ENCODE peak calls at places on chromosomes 7 and 10, in nine cellular contexts. J, V, Y, N, A, L, U, Q and R are unnamed samples. For H3K36me3 and H3K9me3, the result is how much of the 10 kb centered on the place peaks cover.

GRCh38 chr10:49518566-49518965 is 20.4 kb downstream of the ERCC6 start:
- DNase-seq in J (no peak), V (no peak), Y (no peak), N (no peak), A (no peak), L (no peak), U (no peak), Q (no peak), R (no peak)

GRCh38 chr10:88991900-88992237 is 1.3 kb downstream of the FAS start:
- DNase-seq in J (no peak), V (no peak), Y (no peak), N (no peak), A (no peak), L (no peak), U (no peak), Q (no peak), R (no peak)

GRCh38 chr7:1055491-1056005 is 11.2 kb downstream of the GPR146 start:
- DNase-seq in J (no peak), V (no peak), Y (no peak), N (no peak), A (no peak), L (no peak), U (no peak), Q (no peak), R (no peak)

GRCh38 chr10:69653561-69653960 is 23.5 kb downstream of the FAM241B start:
- DNase-seq in J (no peak), V (no peak), Y (no peak), N (no peak), A (peak), L (no peak), U (no peak), Q (no peak), R (no peak)

GRCh38 chr10:133309720-133310398 is 1.1 kb downstream of the ZNF511 start:
- DNase-seq in J (peak), V (peak), Y (no peak), N (no peak), A (peak), L (no peak), U (peak), Q (no peak), R (no peak)

GRCh38 chr10:712575-712974 is 23.1 kb upstream of the DIP2C start:
- DNase-seq in J (no peak), V (no peak), Y (no peak), N (no peak), A (no peak), L (no peak), U (no peak), Q (peak), R (no peak)

GRCh38 chr10:114801411-114801813 is 20.2 kb upstream of the FHIP2A start:
- DNase-seq in J (no peak), V (no peak), Y (peak), N (no peak), A (no peak), L (no peak), U (no peak), Q (no peak), R (no peak)

GRCh38 chr7:72163266-72163665 is 248.9 kb downstream of the CALN1 start:
- DNase-seq in J (no peak), V (no peak), Y (no peak), N (no peak), A (no peak), L (no peak), U (no peak), Q (no peak), R (no peak)

GRCh38 chr10:108439397-108439796 is 1274.9 kb upstream of the SORCS1 start:
- DNase-seq in J (no peak), V (no peak), Y (no peak), N (no peak), A (no peak), L (no peak), U (no peak), Q (peak), R (no peak)

GRCh38 chr7:40194743-40195142 is 59.9 kb downstream of the SUGCT start:
- DNase-seq in J (no peak), V (no peak), Y (no peak), N (no peak), A (no peak), L (no peak), U (no peak), Q (peak), R (no peak)

GRCh38 chr7:27647052-27647451 is 15.6 kb downstream of the HIBADH start:
- DNase-seq in J (no peak), V (no peak), Y (no peak), N (no peak), A (no peak), L (peak), U (no peak), Q (peak), R (peak)

GRCh38 chr10:88117227-88117626 is 253.8 kb downstream of the PTEN start:
- DNase-seq in J (no peak), V (no peak), Y (no peak), N (no peak), A (no peak), L (no peak), U (no peak), Q (no peak), R (no peak)

GRCh38 chr10:60883187-60883586 is 60.8 kb downstream of the RHOBTB1 start:
- DNase-seq in J (no peak), V (no peak), Y (peak), N (no peak), A (no peak), L (peak), U (peak), Q (peak), R (no peak)

GRCh38 chr7:137241655-137242054 is 101.9 kb downstream of the PTN start:
- DNase-seq in J (no peak), V (no peak), Y (no peak), N (no peak), A (no peak), L (no peak), U (no peak), Q (no peak), R (no peak)

GRCh38 chr7:148918058-148918596 is 34.0 kb upstream of the EZH2 start:
- DNase-seq in J (no peak), V (no peak), Y (no peak), N (no peak), A (no peak), L (no peak), U (no peak), Q (no peak), R (no peak)

GRCh38 chr10:112981553-112981952 is 31.5 kb downstream of the TCF7L2 start:
- DNase-seq in J (no peak), V (no peak), Y (peak), N (no peak), A (no peak), L (no peak), U (no peak), Q (no peak), R (no peak)

GRCh38 chr7:947391-948210 is 6.9 kb downstream of the ADAP1 start:
- DNase-seq in J (no peak), V (peak), Y (no peak), N (no peak), A (peak), L (no peak), U (no peak), Q (no peak), R (no peak)

GRCh38 chr10:132593900-132594876 is 56.6 kb downstream of the INPP5A start:
- DNase-seq in J (no peak), V (peak), Y (no peak), N (no peak), A (no peak), L (no peak), U (peak), Q (no peak), R (no peak)

GRCh38 chr10:76074659-76075058 is 643.2 kb downstream of the LRMDA start:
- DNase-seq in J (no peak), V (no peak), Y (no peak), N (no peak), A (no peak), L (no peak), U (no peak), Q (no peak), R (no peak)

GRCh38 chr10:22672594-22673392 is 41.6 kb downstream of the PIP4K2A start:
- DNase-seq in J (no peak), V (no peak), Y (no peak), N (no peak), A (no peak), L (no peak), U (no peak), Q (no peak), R (no peak)

GRCh38 chr7:151844828-151845200 is 32.1 kb downstream of the PRKAG2 start:
- DNase-seq in J (no peak), V (peak), Y (no peak), N (no peak), A (peak), L (no peak), U (no peak), Q (no peak), R (no peak)

GRCh38 chr7:52482076-52482475 is 553.4 kb upstream of the POM121L12 start:
- DNase-seq in J (no peak), V (no peak), Y (no peak), N (no peak), A (no peak), L (no peak), U (no peak), Q (no peak), R (no peak)

GRCh38 chr7:925601-926000 is 28.9 kb downstream of the ADAP1 start:
- DNase-seq in J (no peak), V (peak), Y (peak), N (no peak), A (peak), L (no peak), U (peak), Q (no peak), R (no peak)

DNA sequence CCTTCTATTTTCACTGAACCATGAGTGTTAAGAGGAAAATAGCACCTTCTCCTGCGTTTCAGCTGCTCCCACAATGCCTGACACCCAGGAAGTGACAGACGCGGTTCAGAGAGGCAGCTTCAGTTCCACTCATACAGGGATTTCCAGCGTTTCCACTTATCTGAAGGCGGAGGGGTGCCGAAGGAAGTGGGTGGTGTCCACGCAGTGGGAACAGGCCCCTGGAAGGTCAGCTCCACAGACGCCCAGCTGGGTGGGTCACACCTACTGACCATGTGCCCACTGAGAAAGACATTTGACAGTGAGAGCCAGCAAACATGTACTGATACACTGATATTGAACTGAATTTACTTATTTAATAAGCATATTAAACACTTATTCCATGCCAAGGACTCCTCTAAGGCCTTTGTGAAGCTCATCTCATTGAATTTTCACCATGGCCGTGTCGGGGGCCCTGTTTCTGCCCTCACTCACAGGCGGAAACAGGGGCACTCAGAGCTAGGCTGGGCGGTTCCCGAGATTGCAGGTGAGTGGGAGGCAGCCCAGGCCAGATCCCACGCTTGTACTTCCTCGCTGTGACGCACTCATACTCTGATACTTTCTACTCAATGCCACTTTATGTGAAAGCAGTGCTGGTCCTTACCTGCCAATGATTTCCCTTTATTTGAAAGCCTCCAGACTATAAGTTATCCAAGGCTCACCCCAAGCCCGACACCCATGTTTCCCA is 96.8 kb downstream of the TCERG1L start:
- DNase-seq in J (no peak), V (peak), Y (no peak), N (no peak), A (peak), L (no peak), U (no peak), Q (no peak), R (no peak)
- H3K4me3 ChIP-seq in J (no peak), V (no peak), Y (no peak), N (no peak), A (no peak), L (no peak), U (no peak), Q (no peak), R (no peak)

DNA sequence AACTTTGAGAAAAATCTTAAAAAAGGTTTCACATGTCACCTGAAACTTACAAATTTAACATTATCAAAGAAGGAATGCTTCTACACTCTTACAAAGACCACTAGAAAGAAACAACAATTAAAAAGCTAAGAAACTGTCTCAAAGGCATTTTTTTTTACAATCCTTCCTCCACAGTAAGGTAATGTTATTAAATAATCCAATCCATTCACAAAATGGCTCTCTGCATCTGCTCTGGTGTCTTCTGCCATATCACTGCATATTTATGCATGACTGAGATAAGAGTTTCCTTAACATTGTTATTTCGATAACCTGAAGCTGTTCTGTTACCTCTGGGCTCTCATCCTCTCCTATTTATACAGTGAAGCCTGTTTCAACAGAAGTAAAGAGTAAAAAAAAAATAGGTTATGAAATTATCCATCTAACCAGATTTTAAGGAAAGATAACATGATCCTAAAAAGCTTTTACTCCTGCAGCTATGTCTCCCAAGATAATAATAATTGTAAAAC is 8.5 kb downstream of the HNRNPA2B1 start:
- DNase-seq in J (no peak), V (no peak), Y (no peak), N (no peak), A (no peak), L (no peak), U (no peak), Q (no peak), R (no peak)
- H3K36me3 ChIP-seq in J (half or more), V (half or more), Y (half or more), N (half or more), A (half or more), L (half or more), U (half or more), Q (half or more), R (half or more)

GRCh38 chr7:158351051-158351450 is 236.6 kb downstream of the PTPRN2 start:
- DNase-seq in J (no peak), V (peak), Y (no peak), N (no peak), A (peak), L (no peak), U (no peak), Q (no peak), R (peak)
- H3K9me3 ChIP-seq in J (under half), V (under half), Y (under half), N (under half), A (under half), L (under half), U (under half), Q (under half), R (under half)

GRCh38 chr7:141698247-141699015 is 3.5 kb downstream of the DENND11 start:
- DNase-seq in J (no peak), V (no peak), Y (no peak), N (no peak), A (no peak), L (no peak), U (no peak), Q (no peak), R (no peak)
- H3K4me3 ChIP-seq in J (no peak), V (no peak), Y (no peak), N (no peak), A (no peak), L (no peak), U (no peak), Q (no peak), R (no peak)

GRCh38 chr7:100467638-100468373 is 3.7 kb upstream of the SPACDR start:
- DNase-seq in J (no peak), V (no peak), Y (no peak), N (no peak), A (peak), L (no peak), U (no peak), Q (no peak), R (no peak)

GRCh38 chr7:100469227-100470044 is 5.4 kb upstream of the SPACDR start:
- DNase-seq in J (peak), V (peak), Y (peak), N (peak), A (peak), L (no peak), U (peak), Q (peak), R (peak)

GRCh38 chr7:100472854-100473499 is 6.0 kb downstream of the TSC22D4 start:
- DNase-seq in J (peak), V (no peak), Y (no peak), N (no peak), A (peak), L (no peak), U (no peak), Q (peak), R (no peak)

GRCh38 chr7:100472121-100472851 is 6.7 kb downstream of the TSC22D4 start:
- DNase-seq in J (no peak), V (no peak), Y (no peak), N (no peak), A (peak), L (no peak), U (no peak), Q (no peak), R (no peak)

DNA sequence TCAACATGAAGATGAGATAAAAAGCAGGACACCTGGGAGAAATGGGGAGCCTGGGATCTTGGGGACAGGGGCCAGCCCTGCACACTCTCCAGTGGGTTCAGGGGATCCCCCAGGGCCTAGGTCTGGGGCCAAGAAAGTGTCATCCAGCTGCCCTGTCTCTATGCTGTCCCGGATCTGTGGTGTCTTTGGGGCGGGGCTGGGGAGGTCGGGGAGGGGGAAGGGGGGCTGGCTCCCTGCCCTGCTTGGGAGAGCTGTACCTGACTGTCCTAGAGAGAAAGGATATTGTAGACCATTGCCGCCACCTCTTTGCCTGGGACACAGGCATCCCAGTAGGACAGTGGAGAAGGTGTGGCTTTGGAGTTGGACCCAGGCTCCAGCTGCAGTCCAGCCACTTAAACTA is 7.0 kb upstream of the SPACDR start:
- DNase-seq in J (no peak), V (no peak), Y (no peak), N (no peak), A (no peak), L (no peak), U (no peak), Q (no peak), R (no peak)
- H3K36me3 ChIP-seq in J (under half), V (half or more), Y (half or more), N (under half), A (under half), L (under half), U (under half), Q (under half), R (half or more)

GRCh38 chr7:159097661-159098423 is 46.8 kb downstream of the VIPR2 start:
- DNase-seq in J (no peak), V (peak), Y (no peak), N (no peak), A (peak), L (no peak), U (no peak), Q (no peak), R (no peak)

GRCh38 chr7:159098795-159099194 is 45.9 kb downstream of the VIPR2 start:
- DNase-seq in J (no peak), V (peak), Y (no peak), N (no peak), A (peak), L (no peak), U (no peak), Q (no peak), R (no peak)

GRCh38 chr7:159099217-159099655 is 45.4 kb downstream of the VIPR2 start:
- DNase-seq in J (no peak), V (peak), Y (no peak), N (no peak), A (no peak), L (no peak), U (no peak), Q (no peak), R (no peak)

GRCh38 chr7:159098424-159098786 is 46.3 kb downstream of the VIPR2 start:
- DNase-seq in J (no peak), V (peak), Y (no peak), N (no peak), A (peak), L (no peak), U (no peak), Q (no peak), R (no peak)

GRCh38 chr7:159099711-159100231 is 44.9 kb downstream of the VIPR2 start:
- DNase-seq in J (no peak), V (peak), Y (no peak), N (no peak), A (peak), L (no peak), U (no peak), Q (no peak), R (no peak)
- H3K9me3 ChIP-seq in J (under half), V (under half), Y (under half), N (under half), A (under half), L (under half), U (under half), Q (under half), R (under half)